ENCODE peak calls at places on chromosomes 13 and 19, in four cellular contexts. V, C, R and U are unnamed samples.

GRCh38 chr13:50742353-50742752 is 101.1 kb downstream of the DLEU7 start:
- DNase-seq in V (no peak), C (no peak), R (no peak), U (no peak)

GRCh38 chr13:28545583-28546333 is 50.8 kb upstream of the FLT1 start:
- DNase-seq in V (no peak), C (no peak), R (no peak), U (no peak)

GRCh38 chr19:33512580-33513137 is 8.9 kb downstream of the PEPD start:
- DNase-seq in V (no peak), C (no peak), R (no peak), U (no peak)

GRCh38 chr13:42367836-42368235 is 95.9 kb downstream of the AKAP11 start:
- DNase-seq in V (no peak), C (no peak), R (no peak), U (no peak)

GRCh38 chr13:74571811-74572210 is 437.6 kb upstream of the KLF12 start:
- DNase-seq in V (no peak), C (no peak), R (no peak), U (no peak)

GRCh38 chr13:109131698-109132257 is 502.4 kb downstream of the MYO16 start:
- DNase-seq in V (peak; percentile 24), C (no peak), R (peak; percentile 14), U (no peak)

GRCh38 chr19:33471111-33471996 is 50.2 kb downstream of the PEPD start:
- DNase-seq in V (no peak), C (peak; percentile 10), R (no peak), U (no peak)

GRCh38 chr19:13024126-13024957 is 29.1 kb downstream of the NFIX start:
- DNase-seq in V (no peak), C (no peak), R (no peak), U (no peak)

GRCh38 chr13:113939905-113940339 is 34.0 kb downstream of the C13orf46 start:
- DNase-seq in V (no peak), C (no peak), R (no peak), U (no peak)

GRCh38 chr19:30870861-30871260 is 478.4 kb downstream of the TSHZ3 start:
- DNase-seq in V (no peak), C (no peak), R (no peak), U (no peak)

GRCh38 chr13:110875243-110875642 is 39.6 kb downstream of the ANKRD10 start:
- DNase-seq in V (no peak), C (no peak), R (no peak), U (no peak)

GRCh38 chr19:29694669-29695627 is 20.1 kb downstream of the C19orf12 start:
- DNase-seq in V (peak; percentile 85), C (peak; percentile 76), R (peak; percentile 31), U (peak; percentile 79)

GRCh38 chr13:75399879-75400217 is 82.1 kb downstream of the TBC1D4 start:
- DNase-seq in V (no peak), C (no peak), R (no peak), U (no peak)

GRCh38 chr19:14507704-14508246 is 10.4 kb downstream of the DNAJB1 start:
- DNase-seq in V (no peak), C (peak; percentile 64), R (peak; percentile 67), U (no peak)

GRCh38 chr13:74869846-74870245 is 612.1 kb downstream of the TBC1D4 start:
- DNase-seq in V (no peak), C (no peak), R (peak; percentile 18), U (no peak)

GRCh38 chr13:113860579-113861432 is 3.1 kb downstream of the GAS6 start:
- DNase-seq in V (peak; percentile 87), C (peak; percentile 51), R (no peak), U (no peak)

GRCh38 chr19:13031917-13032623 is 36.8 kb downstream of the NFIX start:
- DNase-seq in V (no peak), C (no peak), R (peak; percentile 68), U (no peak)

GRCh38 chr19:47432091-47432490 is 12.8 kb upstream of the MEIS3 start:
- DNase-seq in V (no peak), C (no peak), R (no peak), U (no peak)

GRCh38 chr13:105848494-105848893 is 687.0 kb downstream of the EFNB2 start:
- DNase-seq in V (no peak), C (no peak), R (peak; percentile 8), U (no peak)

GRCh38 chr19:46296722-46297431 is at the start of gene HIF3A:
- DNase-seq in V (peak; percentile 99), C (peak; percentile 87), R (no peak), U (no peak)

GRCh38 chr13:105979131-105979530 is 556.3 kb downstream of the EFNB2 start:
- DNase-seq in V (no peak), C (no peak), R (no peak), U (no peak)

GRCh38 chr13:84481958-84482357 is 599.7 kb upstream of the SLITRK1 start:
- DNase-seq in V (no peak), C (no peak), R (peak; percentile 92), U (no peak)

GRCh38 chr19:47509170-47509847 is 5.6 kb downstream of the NAPA start:
- DNase-seq in V (no peak), C (no peak), R (no peak), U (no peak)

GRCh38 chr13:73941752-73942151 is 192.5 kb downstream of the KLF12 start:
- DNase-seq in V (no peak), C (no peak), R (no peak), U (no peak)

GRCh38 chr13:113656831-113657671 is 947 bp downstream of the ATP4B start:
- DNase-seq in V (no peak), C (peak; percentile 20), R (no peak), U (no peak)

GRCh38 chr13:94462670-94463069 is 16.8 kb downstream of the DCT start:
- DNase-seq in V (no peak), C (no peak), R (no peak), U (no peak)

GRCh38 chr19:11096210-11096841 is 7.1 kb downstream of the LDLR start:
- DNase-seq in V (no peak), C (peak; percentile 44), R (peak; percentile 75), U (no peak)

GRCh38 chr19:30545752-30546151 is 173.6 kb downstream of the ZNF536 start:
- DNase-seq in V (no peak), C (no peak), R (no peak), U (no peak)

GRCh38 chr19:8304841-8305621 is 3.1 kb downstream of the CD320 start:
- DNase-seq in V (peak; percentile 94), C (peak; percentile 19), R (no peak), U (no peak)

GRCh38 chr13:36612242-36612641 is 61.6 kb upstream of the SERTM1 start:
- DNase-seq in V (peak; percentile 57), C (no peak), R (no peak), U (no peak)

GRCh38 chr13:48110930-48111721 is 16.2 kb upstream of the MED4 start:
- DNase-seq in V (no peak), C (no peak), R (peak; percentile 28), U (no peak)

GRCh38 chr19:13974073-13974472 is 21.8 kb downstream of the DCAF15 start:
- DNase-seq in V (peak; percentile 98), C (no peak), R (no peak), U (peak; percentile 47)

GRCh38 chr19:13986348-13986904 is 19.7 kb downstream of the RFX1 start:
- DNase-seq in V (peak; percentile 85), C (peak; percentile 92), R (no peak), U (peak; percentile 99)

GRCh38 chr13:106129273-106129672 is 406.2 kb downstream of the EFNB2 start:
- DNase-seq in V (no peak), C (no peak), R (no peak), U (no peak)

GRCh38 chr13:94128430-94128829 is 351.1 kb downstream of the DCT start:
- DNase-seq in V (no peak), C (no peak), R (peak; percentile 60), U (no peak)

GRCh38 chr13:112182251-112182650 is 115.3 kb downstream of the SOX1 start:
- DNase-seq in V (no peak), C (peak; percentile 20), R (no peak), U (no peak)

GRCh38 chr19:8512115-8512967 is 1.6 kb downstream of the ZNF414 start:
- DNase-seq in V (peak; percentile 85), C (no peak), R (no peak), U (no peak)

GRCh38 chr13:28540612-28541011 is 45.7 kb upstream of the FLT1 start:
- DNase-seq in V (no peak), C (no peak), R (no peak), U (no peak)

GRCh38 chr13:30607908-30608307 is 9.8 kb upstream of the USPL1 start:
- DNase-seq in V (no peak), C (peak; percentile 80), R (no peak), U (peak; percentile 46)

DNA sequence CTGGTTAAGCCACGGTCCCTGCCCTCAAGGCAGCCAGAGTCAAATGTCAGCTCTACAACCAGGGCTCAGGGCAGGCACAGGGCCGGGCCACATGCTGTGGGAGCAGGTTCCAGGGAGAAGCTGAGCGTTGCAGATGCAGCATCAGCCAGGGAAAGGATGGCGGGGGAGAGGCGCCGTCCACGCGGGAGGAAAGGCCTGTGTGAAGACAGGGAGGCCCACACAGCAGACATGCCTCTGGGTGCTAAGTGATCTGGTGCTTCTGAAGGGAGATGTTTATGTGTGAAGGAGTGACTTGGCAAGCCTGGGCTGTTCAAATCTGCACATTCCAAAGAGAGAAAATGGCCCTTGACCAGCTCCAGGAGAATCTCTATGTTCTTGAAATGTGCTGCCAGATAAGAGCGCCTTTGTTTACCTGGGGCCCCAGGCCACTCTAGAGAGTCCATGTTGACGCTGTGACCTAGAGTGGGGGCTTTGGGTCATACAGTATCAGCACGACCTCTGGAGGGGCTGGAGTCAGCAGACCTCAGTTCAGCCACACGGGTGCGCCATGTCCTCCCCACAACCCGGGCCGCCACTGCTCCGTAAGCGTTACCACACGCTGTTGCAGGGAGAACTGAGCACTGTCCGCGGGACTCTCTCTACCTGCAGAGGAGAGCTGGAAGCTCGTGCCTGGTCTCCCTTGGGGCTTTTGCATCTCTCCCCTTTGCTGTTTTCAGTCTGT is 15.9 kb upstream of the ATF5 start:
- DNase-seq in V (peak; percentile 77), C (no peak), R (no peak), U (no peak)
- TF ChIP-seq CTCF in V (peak; percentile 42), C (no peak), R (no peak), U (no peak)

DNA sequence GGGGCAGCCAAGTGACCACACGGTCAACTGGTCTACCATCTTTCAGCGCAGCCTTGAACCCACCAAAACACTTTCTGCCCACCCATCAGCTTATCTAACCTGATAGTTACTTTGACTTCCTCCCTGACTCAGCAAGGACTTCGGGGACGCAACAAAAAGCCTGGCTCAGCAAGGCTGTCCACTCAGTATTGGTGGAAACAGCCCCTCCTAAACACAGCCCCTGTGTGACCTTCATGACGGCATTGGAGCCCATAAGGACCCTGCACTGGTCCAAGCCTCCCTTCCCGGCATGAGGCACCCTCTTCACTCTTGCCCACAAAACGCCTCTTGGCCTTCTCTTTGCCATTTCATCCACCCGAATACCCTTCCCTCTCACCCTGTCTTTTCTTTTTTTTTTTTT is 39.1 kb downstream of the INSR start:
- DNase-seq in V (no peak), C (no peak), R (no peak), U (no peak)
- H3K27ac ChIP-seq in V (peak overlapping the region; percentile 26), C (no peak overlapping the region), R (no peak overlapping the region), U (no peak overlapping the region)

DNA sequence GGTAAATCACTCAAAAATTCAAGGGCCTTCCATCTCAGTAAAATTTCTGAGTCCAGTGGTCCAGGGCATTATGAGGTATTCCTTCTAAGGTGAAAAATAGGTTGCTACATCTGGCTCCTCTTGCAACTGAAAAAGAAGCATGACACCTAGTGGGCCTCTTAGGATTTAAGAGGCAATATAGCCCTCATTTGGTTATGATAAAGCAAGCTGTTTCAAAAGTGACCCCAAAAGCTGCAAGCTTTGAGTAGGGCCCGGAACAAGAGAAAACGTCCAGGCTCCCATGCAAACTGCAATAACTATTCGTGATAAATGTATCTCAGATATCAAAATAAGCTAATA is 1910.2 kb upstream of the PRR20A start:
- DNase-seq in V (peak; percentile 61), C (no peak), R (no peak), U (no peak)
- TF ChIP-seq CTCF in V (peak; percentile 61), C (no peak), R (no peak), U (no peak)

GRCh38 chr19:1567116-1567847 is 843 bp downstream of the MEX3D start:
- DNase-seq in V (no peak), C (no peak), R (peak; percentile 12), U (no peak)
- H3K27ac ChIP-seq in V (peak overlapping the region; percentile 92), C (peak overlapping the region; percentile 75), R (peak overlapping the region; percentile 97), U (no peak overlapping the region)